ENCODE peak calls at places on chromosomes 13 and 19, in eight cellular contexts. One of them, this sample, is unnamed.

GRCh38 chr19:42092350-42092749 is 16.4 kb downstream of the ZNF574 start:
- DNase-seq in activated naive CD8-positive, alpha-beta T cell treated with anti-CD3 and anti-CD28 coated beads, Interleukin-2, amount 50 U/mL, for 24 hours: peak; percentile 47
- DNase-seq in NCI-H1092: peak; percentile 31
- DNase-seq in fibroblast of the aortic adventitia: no peak
- DNase-seq in OCI-LY7: peak; percentile 46
- DNase-seq in heart left ventricle: no peak
- DNase-seq in HL-60: peak; percentile 67
- DNase-seq in T-cell: no peak
- DNase-seq in this sample: no peak

GRCh38 chr13:43537124-43537523 is 249.6 kb downstream of the ENOX1 start:
- DNase-seq in activated naive CD8-positive, alpha-beta T cell treated with anti-CD3 and anti-CD28 coated beads, Interleukin-2, amount 50 U/mL, for 24 hours: no peak
- DNase-seq in NCI-H1092: no peak
- DNase-seq in fibroblast of the aortic adventitia: no peak
- DNase-seq in OCI-LY7: no peak
- DNase-seq in heart left ventricle: no peak
- DNase-seq in HL-60: no peak
- DNase-seq in T-cell: no peak
- DNase-seq in this sample: no peak

GRCh38 chr19:30204721-30205120 is 167.5 kb upstream of the ZNF536 start:
- DNase-seq in activated naive CD8-positive, alpha-beta T cell treated with anti-CD3 and anti-CD28 coated beads, Interleukin-2, amount 50 U/mL, for 24 hours: no peak
- DNase-seq in NCI-H1092: no peak
- DNase-seq in fibroblast of the aortic adventitia: no peak
- DNase-seq in OCI-LY7: no peak
- DNase-seq in heart left ventricle: no peak
- DNase-seq in HL-60: no peak
- DNase-seq in T-cell: no peak
- DNase-seq in this sample: no peak

GRCh38 chr19:42378225-42378929 is 11.7 kb downstream of the CNFN start:
- DNase-seq in activated naive CD8-positive, alpha-beta T cell treated with anti-CD3 and anti-CD28 coated beads, Interleukin-2, amount 50 U/mL, for 24 hours: no peak
- DNase-seq in NCI-H1092: no peak
- DNase-seq in fibroblast of the aortic adventitia: no peak
- DNase-seq in OCI-LY7: no peak
- DNase-seq in heart left ventricle: no peak
- DNase-seq in HL-60: no peak
- DNase-seq in T-cell: no peak
- DNase-seq in this sample: no peak

GRCh38 chr19:570315-570714 is 2.1 kb upstream of the BSG start:
- DNase-seq in activated naive CD8-positive, alpha-beta T cell treated with anti-CD3 and anti-CD28 coated beads, Interleukin-2, amount 50 U/mL, for 24 hours: no peak
- DNase-seq in NCI-H1092: no peak
- DNase-seq in fibroblast of the aortic adventitia: no peak
- DNase-seq in OCI-LY7: no peak
- DNase-seq in heart left ventricle: no peak
- DNase-seq in HL-60: no peak
- DNase-seq in T-cell: no peak
- DNase-seq in this sample: no peak

GRCh38 chr19:290539-291521 is at the start of gene PLPP2:
- DNase-seq in activated naive CD8-positive, alpha-beta T cell treated with anti-CD3 and anti-CD28 coated beads, Interleukin-2, amount 50 U/mL, for 24 hours: peak; percentile 27
- DNase-seq in NCI-H1092: no peak
- DNase-seq in fibroblast of the aortic adventitia: peak; percentile 17
- DNase-seq in OCI-LY7: no peak
- DNase-seq in heart left ventricle: no peak
- DNase-seq in HL-60: no peak
- DNase-seq in T-cell: no peak
- DNase-seq in this sample: peak; percentile 62

GRCh38 chr19:6279620-6279930 is 200 bp downstream of the MLLT1 start:
- DNase-seq in activated naive CD8-positive, alpha-beta T cell treated with anti-CD3 and anti-CD28 coated beads, Interleukin-2, amount 50 U/mL, for 24 hours: no peak
- DNase-seq in NCI-H1092: no peak
- DNase-seq in fibroblast of the aortic adventitia: no peak
- DNase-seq in OCI-LY7: no peak
- DNase-seq in heart left ventricle: no peak
- DNase-seq in HL-60: no peak
- DNase-seq in T-cell: no peak
- DNase-seq in this sample: no peak

GRCh38 chr19:5644051-5644450 is 21.2 kb downstream of the SAFB start:
- DNase-seq in activated naive CD8-positive, alpha-beta T cell treated with anti-CD3 and anti-CD28 coated beads, Interleukin-2, amount 50 U/mL, for 24 hours: no peak
- DNase-seq in NCI-H1092: no peak
- DNase-seq in fibroblast of the aortic adventitia: no peak
- DNase-seq in OCI-LY7: no peak
- DNase-seq in heart left ventricle: no peak
- DNase-seq in HL-60: no peak
- DNase-seq in T-cell: no peak
- DNase-seq in this sample: no peak

GRCh38 chr13:48096670-48097069 is 1.8 kb upstream of the MED4 start:
- DNase-seq in activated naive CD8-positive, alpha-beta T cell treated with anti-CD3 and anti-CD28 coated beads, Interleukin-2, amount 50 U/mL, for 24 hours: no peak
- DNase-seq in NCI-H1092: no peak
- DNase-seq in fibroblast of the aortic adventitia: no peak
- DNase-seq in OCI-LY7: no peak
- DNase-seq in heart left ventricle: no peak
- DNase-seq in HL-60: no peak
- DNase-seq in T-cell: no peak
- DNase-seq in this sample: no peak

GRCh38 chr19:49968279-49968922 is 7.4 kb upstream of the SIGLEC11 start:
- DNase-seq in activated naive CD8-positive, alpha-beta T cell treated with anti-CD3 and anti-CD28 coated beads, Interleukin-2, amount 50 U/mL, for 24 hours: no peak
- DNase-seq in NCI-H1092: no peak
- DNase-seq in fibroblast of the aortic adventitia: no peak
- DNase-seq in OCI-LY7: no peak
- DNase-seq in heart left ventricle: no peak
- DNase-seq in HL-60: peak; percentile 66
- DNase-seq in T-cell: no peak
- DNase-seq in this sample: no peak

GRCh38 chr19:33374406-33374703 is 846 bp downstream of the CEBPG start:
- DNase-seq in activated naive CD8-positive, alpha-beta T cell treated with anti-CD3 and anti-CD28 coated beads, Interleukin-2, amount 50 U/mL, for 24 hours: peak; percentile 19
- DNase-seq in NCI-H1092: no peak
- DNase-seq in fibroblast of the aortic adventitia: peak; percentile 53
- DNase-seq in OCI-LY7: peak; percentile 29
- DNase-seq in heart left ventricle: no peak
- DNase-seq in HL-60: peak; percentile 21
- DNase-seq in T-cell: no peak
- DNase-seq in this sample: no peak

GRCh38 chr19:32977269-32977668 is 5.2 kb downstream of the FAAP24 start:
- DNase-seq in activated naive CD8-positive, alpha-beta T cell treated with anti-CD3 and anti-CD28 coated beads, Interleukin-2, amount 50 U/mL, for 24 hours: no peak
- DNase-seq in NCI-H1092: no peak
- DNase-seq in fibroblast of the aortic adventitia: no peak
- DNase-seq in OCI-LY7: no peak
- DNase-seq in heart left ventricle: no peak
- DNase-seq in HL-60: peak; percentile 66
- DNase-seq in T-cell: no peak
- DNase-seq in this sample: no peak

GRCh38 chr13:27712421-27712820 is 79.9 kb upstream of the GSX1 start:
- DNase-seq in activated naive CD8-positive, alpha-beta T cell treated with anti-CD3 and anti-CD28 coated beads, Interleukin-2, amount 50 U/mL, for 24 hours: no peak
- DNase-seq in NCI-H1092: peak; percentile 5
- DNase-seq in fibroblast of the aortic adventitia: peak; percentile 6
- DNase-seq in OCI-LY7: peak; percentile 28
- DNase-seq in heart left ventricle: no peak
- DNase-seq in HL-60: no peak
- DNase-seq in T-cell: no peak
- DNase-seq in this sample: no peak

GRCh38 chr13:74683411-74683810 is 549.2 kb upstream of the KLF12 start:
- DNase-seq in activated naive CD8-positive, alpha-beta T cell treated with anti-CD3 and anti-CD28 coated beads, Interleukin-2, amount 50 U/mL, for 24 hours: no peak
- DNase-seq in NCI-H1092: no peak
- DNase-seq in fibroblast of the aortic adventitia: peak; percentile 7
- DNase-seq in OCI-LY7: no peak
- DNase-seq in heart left ventricle: no peak
- DNase-seq in HL-60: no peak
- DNase-seq in T-cell: no peak
- DNase-seq in this sample: no peak

GRCh38 chr19:36032251-36033104 is at the start of gene CLIP3:
- DNase-seq in activated naive CD8-positive, alpha-beta T cell treated with anti-CD3 and anti-CD28 coated beads, Interleukin-2, amount 50 U/mL, for 24 hours: peak; percentile 46
- DNase-seq in NCI-H1092: peak; percentile 57
- DNase-seq in fibroblast of the aortic adventitia: peak; percentile 68
- DNase-seq in OCI-LY7: no peak
- DNase-seq in heart left ventricle: peak; percentile 72
- DNase-seq in HL-60: no peak
- DNase-seq in T-cell: peak; percentile 22
- DNase-seq in this sample: peak; percentile 76